ENCODE peak calls at places on chromosomes 7 and 10, in five cellular contexts. M, R, U, P and X are unnamed samples.

GRCh38 chr10:43380610-43381222 is 9.3 kb downstream of the FXYD4 start:
- DNase-seq in M (peak), R (peak), U (no peak), P (no peak), X (no peak)

GRCh38 chr7:38731195-38731594 is 100.0 kb upstream of the AMPH start:
- DNase-seq in M (no peak), R (no peak), U (no peak), P (no peak), X (no peak)

GRCh38 chr7:139993592-139993991 is 69.2 kb downstream of the PARP12 start:
- DNase-seq in M (no peak), R (no peak), U (no peak), P (no peak), X (no peak)

GRCh38 chr10:25382029-25382810 is 207.4 kb downstream of the GPR158 start:
- DNase-seq in M (no peak), R (no peak), U (no peak), P (no peak), X (no peak)

GRCh38 chr7:35038340-35038738 is 1.1 kb upstream of the DPY19L1 start:
- DNase-seq in M (no peak), R (no peak), U (no peak), P (no peak), X (no peak)

GRCh38 chr10:61406282-61406681 is 46.9 kb downstream of the TMEM26 start:
- DNase-seq in M (no peak), R (no peak), U (no peak), P (no peak), X (no peak)

GRCh38 chr7:24383055-24383454 is 99.1 kb downstream of the NPY start:
- DNase-seq in M (no peak), R (no peak), U (no peak), P (no peak), X (no peak)

GRCh38 chr7:1691601-1692499 is 21.8 kb downstream of the ELFN1 start:
- DNase-seq in M (peak), R (no peak), U (peak), P (no peak), X (peak)

GRCh38 chr7:93973134-93973533 is 31.0 kb downstream of the BET1 start:
- DNase-seq in M (no peak), R (no peak), U (no peak), P (no peak), X (no peak)

GRCh38 chr7:30660331-30661255 is 21.7 kb downstream of the CRHR2 start:
- DNase-seq in M (peak), R (no peak), U (no peak), P (no peak), X (peak)

GRCh38 chr10:62437696-62438095 is 63.5 kb downstream of the ZNF365 start:
- DNase-seq in M (no peak), R (peak), U (peak), P (no peak), X (no peak)

GRCh38 chr7:128885370-128886187 is 22.9 kb downstream of the ATP6V1F start:
- DNase-seq in M (no peak), R (no peak), U (no peak), P (no peak), X (no peak)

GRCh38 chr10:124223001-124223710 is 129.8 kb upstream of the CHST15 start:
- DNase-seq in M (no peak), R (no peak), U (no peak), P (no peak), X (no peak)

GRCh38 chr10:124220971-124221355 is 127.6 kb upstream of the CHST15 start:
- DNase-seq in M (no peak), R (no peak), U (no peak), P (no peak), X (no peak)

GRCh38 chr10:124222298-124223000 is 129.1 kb upstream of the CHST15 start:
- DNase-seq in M (no peak), R (no peak), U (no peak), P (no peak), X (no peak)

GRCh38 chr10:124220547-124220946 is 127.1 kb upstream of the CHST15 start:
- DNase-seq in M (no peak), R (no peak), U (no peak), P (no peak), X (no peak)

DNA sequence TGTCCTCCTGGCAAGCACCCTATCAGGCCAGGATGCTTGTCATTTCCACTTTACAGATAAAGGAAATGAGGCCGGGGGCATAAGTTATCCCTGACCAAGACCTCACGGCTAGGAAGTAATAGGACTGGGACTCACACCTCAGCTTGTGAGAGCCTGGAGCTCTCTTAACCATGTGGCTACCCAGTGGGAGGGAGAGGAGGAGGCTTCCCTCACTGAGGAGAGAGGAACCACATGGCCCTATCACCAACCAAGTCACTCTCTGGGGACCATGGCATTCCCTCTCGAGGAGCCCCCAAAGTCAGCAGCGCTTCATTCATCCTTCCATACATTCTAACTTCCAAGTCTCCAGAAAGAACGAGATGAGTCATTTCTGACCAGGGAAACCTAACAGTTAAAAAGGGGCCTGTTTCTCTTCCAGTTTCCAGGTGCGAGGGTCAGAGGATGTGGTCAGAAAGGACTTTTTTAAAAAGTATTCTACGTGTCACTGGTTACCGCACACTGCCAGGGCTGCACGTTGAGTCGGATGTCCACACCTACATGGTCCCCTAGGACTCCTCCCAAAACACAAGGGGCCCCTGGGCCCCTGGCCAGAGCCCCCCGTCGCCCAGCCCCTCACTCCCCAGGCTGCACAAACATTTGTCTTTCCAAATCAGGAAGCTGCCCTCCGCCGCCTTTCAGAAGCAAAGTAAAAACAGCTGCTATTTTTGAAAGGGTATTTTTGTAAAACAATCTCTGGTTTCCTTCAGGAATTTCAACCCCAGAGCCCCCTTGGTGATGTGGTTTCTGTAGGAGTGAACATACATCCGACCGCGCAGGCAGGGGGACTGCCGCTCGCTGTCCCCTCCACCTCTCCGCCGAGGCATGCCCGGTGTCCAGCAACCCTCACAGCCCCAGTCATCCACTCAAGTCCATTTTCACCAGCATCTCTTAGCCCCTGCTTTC is 128.2 kb upstream of the CHST15 start:
- DNase-seq in M (no peak), R (no peak), U (no peak), P (no peak), X (no peak)
- TF ChIP-seq POLR2A in M (no peak), R (no peak), U (no peak), P (no peak), X (no peak)

GRCh38 chr10:74500806-74501205 is 325.6 kb upstream of the KAT6B start:
- DNase-seq in M (no peak), R (no peak), U (no peak), P (no peak), X (no peak)
- H3K27ac ChIP-seq in M (no peak), R (no peak), U (no peak), P (no peak), X (no peak)

GRCh38 chr7:22858640-22859561 is 36.3 kb upstream of the TOMM7 start:
- DNase-seq in M (no peak), R (peak), U (no peak), P (no peak), X (no peak)
- TF ChIP-seq POLR2A in M (no peak), R (no peak), U (no peak), P (no peak), X (no peak)

DNA sequence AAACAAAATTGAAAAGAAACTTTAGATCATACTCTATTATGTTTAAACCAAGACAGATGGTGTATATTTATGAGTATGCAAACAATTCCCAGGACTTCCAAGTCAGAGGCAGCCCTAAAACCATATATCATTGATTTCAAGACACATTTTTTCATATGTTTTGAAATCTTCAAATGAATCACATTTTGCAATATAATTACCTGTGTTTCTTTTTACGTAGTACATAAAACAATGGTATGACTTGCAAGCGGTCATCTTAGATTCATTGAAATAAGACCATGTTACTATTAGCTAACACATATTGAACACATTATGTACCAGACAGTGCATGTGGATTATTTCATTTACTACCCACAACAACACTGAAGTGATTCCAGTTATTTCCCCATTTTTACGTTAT is 14.9 kb downstream of the SMURF1 start:
- DNase-seq in M (no peak), R (no peak), U (no peak), P (no peak), X (no peak)
- H3K27ac ChIP-seq in M (no peak), R (no peak), U (peak), P (no peak), X (peak)